ENCODE peak calls at places on chromosomes 5 and 9, in seven cellular contexts. V is K562, Z is uterus, F is GM12892, N is transverse colon, U is IMR-90, A is A549. O is an unnamed sample.

GRCh38 chr9:132716007-132716406 is 45.7 kb downstream of the GTF3C4 start:
- DNase-seq in V (no peak), Z (no peak), F (no peak), N (no peak), U (no peak), A (no peak), O (no peak)

GRCh38 chr5:94613583-94613982 is 4.8 kb downstream of the KIAA0825 start:
- DNase-seq in V (no peak), Z (no peak), F (no peak), N (no peak), U (peak), A (peak), O (peak)

GRCh38 chr5:79536193-79536906 is 22.4 kb upstream of the HOMER1 start:
- DNase-seq in V (no peak), Z (no peak), F (no peak), N (no peak), U (no peak), A (no peak), O (no peak)

GRCh38 chr9:37969130-37969529 is 65.2 kb upstream of the SLC25A51 start:
- DNase-seq in V (no peak), Z (no peak), F (no peak), N (peak), U (peak), A (peak), O (peak)

GRCh38 chr5:108801301-108801700 is 53.6 kb downstream of the FER start:
- DNase-seq in V (no peak), Z (no peak), F (no peak), N (no peak), U (no peak), A (no peak), O (no peak)

GRCh38 chr5:66197764-66198405 is 53.8 kb downstream of the SREK1 start:
- DNase-seq in V (no peak), Z (no peak), F (no peak), N (no peak), U (no peak), A (peak), O (no peak)

GRCh38 chr5:68405026-68405684 is 189.6 kb downstream of the PIK3R1 start:
- DNase-seq in V (peak), Z (no peak), F (no peak), N (no peak), U (no peak), A (peak), O (peak)

GRCh38 chr9:89037325-89037724 is 46.1 kb downstream of the S1PR3 start:
- DNase-seq in V (no peak), Z (no peak), F (no peak), N (no peak), U (no peak), A (no peak), O (no peak)

GRCh38 chr5:141234109-141234508 is 11.0 kb downstream of the PCDHB14 start:
- DNase-seq in V (no peak), Z (no peak), F (no peak), N (no peak), U (peak), A (no peak), O (no peak)

GRCh38 chr9:124101593-124101992 is 90.0 kb downstream of the LHX2 start:
- DNase-seq in V (no peak), Z (no peak), F (no peak), N (no peak), U (no peak), A (no peak), O (no peak)

GRCh38 chr9:113186241-113186755 is 34.8 kb downstream of the FKBP15 start:
- DNase-seq in V (no peak), Z (no peak), F (no peak), N (no peak), U (no peak), A (no peak), O (no peak)

GRCh38 chr9:92155221-92155620 is 40.0 kb upstream of the SPTLC1 start:
- DNase-seq in V (no peak), Z (no peak), F (no peak), N (no peak), U (no peak), A (no peak), O (no peak)

GRCh38 chr5:148311516-148311915 is 707 bp upstream of the SPINK7 start:
- DNase-seq in V (no peak), Z (no peak), F (no peak), N (no peak), U (no peak), A (no peak), O (no peak)

GRCh38 chr5:134648425-134649162 is at the start of gene SEC24A:
- DNase-seq in V (peak), Z (peak), F (peak), N (peak), U (peak), A (peak), O (peak)
- TF ChIP-seq POLR2A in V (peak), Z (peak), F (peak), N (peak), U (peak), A (peak), O (peak)

DNA sequence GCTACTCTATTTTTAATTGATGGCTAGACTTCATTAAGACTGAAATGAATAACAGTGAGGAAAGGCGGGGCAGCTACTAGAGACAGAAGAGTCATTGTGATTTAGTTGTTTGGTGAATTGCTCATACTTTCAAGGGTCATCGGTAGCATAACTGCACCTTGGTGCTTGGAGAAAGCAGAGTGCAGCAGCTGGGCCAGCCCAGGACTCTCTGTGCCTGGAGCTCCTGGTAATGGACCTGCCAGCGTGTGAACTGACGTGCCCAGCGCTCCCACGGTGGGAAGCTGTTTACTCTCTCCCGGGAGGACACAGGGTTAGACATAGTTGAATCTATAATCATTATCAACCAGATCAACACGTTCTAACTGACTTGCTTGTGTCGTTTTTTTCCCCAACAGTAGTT is 42.9 kb downstream of the LURAP1L start:
- DNase-seq in V (no peak), Z (no peak), F (no peak), N (peak), U (peak), A (peak), O (no peak)
- TF ChIP-seq POLR2A in V (no peak), Z (no peak), F (no peak), N (peak), U (no peak), A (no peak), O (no peak)

GRCh38 chr5:43483210-43484048 is at the start of gene TMEM267:
- DNase-seq in V (peak), Z (peak), F (peak), N (peak), U (peak), A (peak), O (peak)
- TF ChIP-seq POLR2A in V (peak), Z (peak), F (peak), N (peak), U (peak), A (peak), O (peak)

DNA sequence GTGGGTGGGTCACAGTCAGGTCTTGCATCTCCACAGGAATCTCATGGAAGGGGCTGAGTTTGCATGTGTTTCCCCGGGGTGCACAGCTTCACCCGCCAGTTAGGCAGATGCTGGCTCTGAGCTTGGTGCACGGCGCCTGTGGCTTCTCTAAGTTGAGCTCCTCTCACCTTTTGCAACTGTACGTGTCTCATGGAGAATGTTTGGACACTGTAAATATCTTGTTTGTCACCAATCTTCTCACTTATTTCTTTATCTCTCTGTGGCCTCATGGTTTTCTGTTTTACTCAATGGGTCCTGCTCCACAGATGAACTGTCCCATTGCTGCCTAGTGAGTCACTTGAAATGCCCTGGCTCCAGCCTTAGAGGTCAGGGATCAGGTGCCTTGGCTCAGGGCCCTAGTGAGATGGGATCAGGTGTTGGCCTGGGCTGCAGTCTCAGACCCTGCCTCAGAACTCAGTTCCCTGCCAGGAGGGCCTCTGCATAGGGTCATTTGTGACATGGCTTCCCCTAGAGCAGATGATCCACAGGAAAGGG is 61.6 kb downstream of the WNK2 start:
- DNase-seq in V (no peak), Z (no peak), F (no peak), N (no peak), U (no peak), A (no peak), O (no peak)
- TF ChIP-seq POLR2A in V (no peak), Z (no peak), F (no peak), N (no peak), U (no peak), A (no peak), O (no peak)

O was measured in erythroblast.